ENCODE peak calls at places on chromosomes 2 and 18, in eight cellular contexts. One of them, this sample, is unnamed.

GRCh38 chr2:223758131-223758840 is 79.1 kb downstream of the AP1S3 start:
- DNase-seq in H1: no peak
- DNase-seq in stomach: no peak
- DNase-seq in ovary: no peak
- DNase-seq in SK-N-SH: no peak
- DNase-seq in tibial nerve: no peak
- DNase-seq in A549: no peak
- DNase-seq in suprapubic skin: no peak
- DNase-seq in this sample: no peak

GRCh38 chr18:60024345-60024744 is 124.5 kb downstream of the PMAIP1 start:
- DNase-seq in suprapubic skin: no peak
- DNase-seq in H1: no peak
- DNase-seq in A549: no peak
- DNase-seq in tibial nerve: no peak
- DNase-seq in ovary: no peak
- DNase-seq in SK-N-SH: no peak
- DNase-seq in stomach: no peak
- DNase-seq in this sample: no peak

GRCh38 chr2:141906673-141907072 is 224.1 kb downstream of the LRP1B start:
- DNase-seq in A549: no peak
- DNase-seq in suprapubic skin: no peak
- DNase-seq in ovary: no peak
- DNase-seq in stomach: no peak
- DNase-seq in tibial nerve: no peak
- DNase-seq in SK-N-SH: no peak
- DNase-seq in H1: no peak
- DNase-seq in this sample: no peak

GRCh38 chr2:222333397-222333796 is 34.6 kb upstream of the PAX3 start:
- DNase-seq in tibial nerve: no peak
- DNase-seq in A549: no peak
- DNase-seq in stomach: no peak
- DNase-seq in ovary: no peak
- DNase-seq in H1: no peak
- DNase-seq in SK-N-SH: no peak
- DNase-seq in suprapubic skin: no peak
- DNase-seq in this sample: no peak

GRCh38 chr2:148459300-148459891 is 185.2 kb upstream of the EPC2 start:
- DNase-seq in A549: no peak
- DNase-seq in H1: no peak
- DNase-seq in SK-N-SH: no peak
- DNase-seq in suprapubic skin: no peak
- DNase-seq in ovary: no peak
- DNase-seq in stomach: no peak
- DNase-seq in tibial nerve: no peak
- DNase-seq in this sample: no peak

GRCh38 chr18:717003-717402 is 4.6 kb upstream of the ENOSF1 start:
- DNase-seq in tibial nerve: no peak
- DNase-seq in stomach: no peak
- DNase-seq in ovary: no peak
- DNase-seq in SK-N-SH: no peak
- DNase-seq in A549: no peak
- DNase-seq in H1: no peak
- DNase-seq in suprapubic skin: no peak
- DNase-seq in this sample: no peak

GRCh38 chr2:99356853-99357252 is 19.7 kb downstream of the EIF5B start:
- DNase-seq in stomach: no peak
- DNase-seq in tibial nerve: no peak
- DNase-seq in A549: no peak
- DNase-seq in suprapubic skin: no peak
- DNase-seq in ovary: no peak
- DNase-seq in H1: no peak
- DNase-seq in SK-N-SH: no peak
- DNase-seq in this sample: no peak

GRCh38 chr18:54734059-54734458 is 94.2 kb upstream of the RAB27B start:
- DNase-seq in H1: no peak
- DNase-seq in stomach: no peak
- DNase-seq in ovary: no peak
- DNase-seq in tibial nerve: no peak
- DNase-seq in suprapubic skin: no peak
- DNase-seq in SK-N-SH: no peak
- DNase-seq in A549: peak; percentile 21
- DNase-seq in this sample: no peak

GRCh38 chr2:212672186-212672585 is 133.6 kb upstream of the ERBB4 start:
- DNase-seq in suprapubic skin: no peak
- DNase-seq in ovary: no peak
- DNase-seq in stomach: no peak
- DNase-seq in H1: no peak
- DNase-seq in SK-N-SH: no peak
- DNase-seq in A549: no peak
- DNase-seq in tibial nerve: no peak
- DNase-seq in this sample: no peak

GRCh38 chr2:48395658-48396057 is 134.3 kb upstream of the STON1 start:
- DNase-seq in suprapubic skin: no peak
- DNase-seq in tibial nerve: no peak
- DNase-seq in ovary: no peak
- DNase-seq in H1: no peak
- DNase-seq in SK-N-SH: no peak
- DNase-seq in stomach: no peak
- DNase-seq in A549: no peak
- DNase-seq in this sample: no peak

GRCh38 chr2:164937864-164938401 is 17.4 kb downstream of the SLC38A11 start:
- DNase-seq in SK-N-SH: no peak
- DNase-seq in ovary: no peak
- DNase-seq in H1: no peak
- DNase-seq in stomach: peak; percentile 35
- DNase-seq in suprapubic skin: no peak
- DNase-seq in A549: no peak
- DNase-seq in tibial nerve: no peak
- DNase-seq in this sample: no peak

DNA sequence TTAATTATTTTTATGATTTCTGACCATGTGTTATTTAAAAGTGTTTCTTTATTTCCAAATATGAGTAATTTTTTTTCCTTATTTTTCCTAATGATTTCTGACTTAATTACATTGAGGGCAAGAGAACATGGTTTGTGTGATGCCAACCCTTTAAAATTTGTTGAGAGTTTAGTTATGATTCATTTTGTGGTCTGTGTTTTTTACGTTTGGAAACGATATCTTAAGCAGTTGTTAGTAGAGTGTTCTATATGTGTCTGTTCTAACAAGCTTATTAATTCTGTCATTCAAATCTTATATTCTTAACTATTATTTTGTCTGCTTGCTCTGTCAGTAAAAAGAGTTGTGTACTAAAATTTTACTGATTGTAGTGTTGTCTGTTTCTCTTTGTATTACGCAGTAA is 15.0 kb downstream of the NAB1 start:
- DNase-seq in H1: no peak
- DNase-seq in A549: no peak
- DNase-seq in suprapubic skin: no peak
- DNase-seq in stomach: no peak
- DNase-seq in tibial nerve: no peak
- DNase-seq in SK-N-SH: no peak
- DNase-seq in ovary: no peak
- DNase-seq in this sample: no peak
- TF ChIP-seq CTCF in H1: no peak
- TF ChIP-seq CTCF in A549: no peak
- TF ChIP-seq CTCF in suprapubic skin: no peak
- TF ChIP-seq CTCF in stomach: no peak
- TF ChIP-seq CTCF in tibial nerve: no peak
- TF ChIP-seq CTCF in SK-N-SH: no peak
- TF ChIP-seq CTCF in ovary: no peak
- TF ChIP-seq CTCF in this sample: no peak

GRCh38 chr2:162586311-162586710 is 242.4 kb downstream of the GCA start:
- DNase-seq in stomach: no peak
- DNase-seq in ovary: no peak
- DNase-seq in suprapubic skin: no peak
- DNase-seq in tibial nerve: no peak
- DNase-seq in A549: no peak
- DNase-seq in H1: no peak
- DNase-seq in SK-N-SH: no peak
- DNase-seq in this sample: no peak

GRCh38 chr2:162579169-162579568 is 235.2 kb downstream of the GCA start:
- DNase-seq in A549: no peak
- DNase-seq in tibial nerve: no peak
- DNase-seq in SK-N-SH: no peak
- DNase-seq in ovary: no peak
- DNase-seq in stomach: no peak
- DNase-seq in H1: no peak
- DNase-seq in suprapubic skin: no peak
- DNase-seq in this sample: no peak

GRCh38 chr2:162579986-162580385 is 236.1 kb downstream of the GCA start:
- DNase-seq in stomach: no peak
- DNase-seq in suprapubic skin: no peak
- DNase-seq in ovary: no peak
- DNase-seq in A549: no peak
- DNase-seq in tibial nerve: no peak
- DNase-seq in H1: no peak
- DNase-seq in SK-N-SH: no peak
- DNase-seq in this sample: no peak

GRCh38 chr2:162581931-162582330 is 238.0 kb downstream of the GCA start:
- DNase-seq in H1: no peak
- DNase-seq in A549: no peak
- DNase-seq in stomach: no peak
- DNase-seq in suprapubic skin: no peak
- DNase-seq in ovary: no peak
- DNase-seq in SK-N-SH: no peak
- DNase-seq in tibial nerve: no peak
- DNase-seq in this sample: no peak

DNA sequence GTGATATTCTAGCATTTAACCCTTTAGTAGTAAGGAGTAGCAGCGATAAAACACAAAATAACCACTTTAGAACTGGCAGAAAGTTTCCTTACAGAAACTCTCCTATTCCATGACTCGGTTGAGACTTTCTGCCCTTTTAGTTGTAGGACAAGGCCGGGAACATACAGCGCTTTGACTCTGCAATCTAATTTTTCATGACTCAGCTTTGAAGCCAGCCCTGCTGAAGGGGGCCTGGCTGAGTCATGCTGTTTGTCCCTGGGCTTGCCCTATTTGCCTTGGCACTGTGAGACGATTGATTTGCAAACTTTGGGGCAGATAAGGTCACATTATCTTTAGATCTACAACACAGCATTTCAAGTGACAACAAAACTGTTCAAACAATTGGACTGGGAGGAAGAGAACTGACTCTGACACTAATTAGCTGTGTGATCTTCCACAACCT is 238.4 kb downstream of the GCA start:
- DNase-seq in stomach: peak; percentile 61
- DNase-seq in suprapubic skin: no peak
- DNase-seq in H1: no peak
- DNase-seq in SK-N-SH: no peak
- DNase-seq in tibial nerve: no peak
- DNase-seq in A549: peak; percentile 12
- DNase-seq in ovary: no peak
- DNase-seq in this sample: no peak
- H3K4me3 ChIP-seq in stomach: no peak overlapping the region
- H3K4me3 ChIP-seq in suprapubic skin: no peak overlapping the region
- H3K4me3 ChIP-seq in H1: no peak overlapping the region
- H3K4me3 ChIP-seq in SK-N-SH: no peak overlapping the region
- H3K4me3 ChIP-seq in tibial nerve: no peak overlapping the region
- H3K4me3 ChIP-seq in A549: no peak overlapping the region
- H3K4me3 ChIP-seq in ovary: no peak overlapping the region
- H3K4me3 ChIP-seq in this sample: no peak overlapping the region

GRCh38 chr18:6220129-6220528 is 194.6 kb downstream of the L3MBTL4 start:
- DNase-seq in H1: no peak
- DNase-seq in SK-N-SH: no peak
- DNase-seq in A549: no peak
- DNase-seq in ovary: no peak
- DNase-seq in stomach: no peak
- DNase-seq in suprapubic skin: no peak
- DNase-seq in tibial nerve: no peak
- DNase-seq in this sample: no peak

GRCh38 chr18:6222271-6222670 is 192.4 kb downstream of the L3MBTL4 start:
- DNase-seq in A549: no peak
- DNase-seq in H1: no peak
- DNase-seq in tibial nerve: no peak
- DNase-seq in ovary: no peak
- DNase-seq in stomach: no peak
- DNase-seq in SK-N-SH: no peak
- DNase-seq in suprapubic skin: no peak
- DNase-seq in this sample: no peak

GRCh38 chr18:6221602-6222014 is 193.1 kb downstream of the L3MBTL4 start:
- DNase-seq in SK-N-SH: no peak
- DNase-seq in H1: no peak
- DNase-seq in A549: no peak
- DNase-seq in tibial nerve: no peak
- DNase-seq in stomach: no peak
- DNase-seq in suprapubic skin: no peak
- DNase-seq in ovary: no peak
- DNase-seq in this sample: no peak

GRCh38 chr18:6215888-6216287 is 198.8 kb downstream of the L3MBTL4 start:
- DNase-seq in stomach: no peak
- DNase-seq in tibial nerve: no peak
- DNase-seq in suprapubic skin: no peak
- DNase-seq in SK-N-SH: no peak
- DNase-seq in H1: no peak
- DNase-seq in A549: no peak
- DNase-seq in ovary: no peak
- DNase-seq in this sample: no peak

DNA sequence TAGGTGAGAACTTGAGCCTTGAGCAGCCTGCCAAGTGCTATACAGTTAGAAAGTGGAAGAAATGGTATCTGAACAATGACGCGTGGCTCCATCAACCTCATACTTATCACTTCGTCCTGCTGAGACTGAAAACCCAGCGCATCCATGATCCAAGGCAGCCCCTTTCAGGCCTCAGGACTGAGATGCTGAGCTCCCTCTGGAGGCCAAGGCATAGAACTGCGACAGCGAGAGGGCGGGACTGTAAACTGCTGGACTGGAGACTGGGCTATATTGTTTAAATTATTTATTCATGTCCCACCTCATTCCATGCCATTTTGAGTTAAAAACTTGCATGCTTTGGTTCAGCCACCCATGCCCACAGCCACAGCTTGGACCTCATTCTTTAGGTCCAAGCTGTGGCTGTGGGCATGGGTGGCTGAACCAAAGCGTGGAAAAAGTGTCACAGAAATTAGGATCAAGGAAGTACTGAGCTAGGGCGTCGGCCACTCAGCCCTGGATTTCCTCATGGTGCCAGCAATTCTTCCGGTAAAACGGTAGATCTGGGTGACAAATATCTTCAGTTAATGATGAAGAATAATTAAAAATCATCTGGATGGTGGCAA is 195.5 kb downstream of the L3MBTL4 start:
- DNase-seq in SK-N-SH: peak; percentile 49
- DNase-seq in suprapubic skin: no peak
- DNase-seq in A549: peak; percentile 2
- DNase-seq in ovary: no peak
- DNase-seq in H1: peak; percentile 15
- DNase-seq in stomach: no peak
- DNase-seq in tibial nerve: no peak
- DNase-seq in this sample: no peak
- TF ChIP-seq EP300 in SK-N-SH: no peak
- TF ChIP-seq EP300 in suprapubic skin: no peak
- TF ChIP-seq EP300 in A549: no peak
- TF ChIP-seq EP300 in ovary: no peak
- TF ChIP-seq EP300 in H1: no peak
- TF ChIP-seq EP300 in stomach: no peak
- TF ChIP-seq EP300 in tibial nerve: no peak
- TF ChIP-seq EP300 in this sample: no peak

DNA sequence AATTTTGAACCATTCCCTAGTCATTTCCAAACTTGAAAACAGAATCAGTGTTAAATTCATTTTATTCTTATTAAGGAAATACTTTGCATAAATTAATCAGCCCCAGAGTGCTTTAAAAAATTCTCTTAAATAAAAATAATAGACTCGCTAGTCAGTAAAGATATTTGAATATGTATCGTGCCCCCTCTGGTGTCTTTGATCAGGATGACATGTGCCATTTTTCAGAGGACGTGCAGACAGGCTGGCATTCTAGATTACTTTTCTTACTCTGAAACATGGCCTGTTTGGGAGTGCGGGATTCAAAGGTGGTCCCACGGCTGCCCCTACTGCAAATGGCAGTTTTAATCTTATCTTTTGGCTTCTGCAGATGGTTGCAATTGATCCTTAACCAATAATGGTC is 5.5 kb upstream of the MROH2A start:
- DNase-seq in H1: no peak
- DNase-seq in ovary: no peak
- DNase-seq in SK-N-SH: peak; percentile 32
- DNase-seq in suprapubic skin: no peak
- DNase-seq in tibial nerve: no peak
- DNase-seq in A549: no peak
- DNase-seq in stomach: no peak
- DNase-seq in this sample: no peak
- TF ChIP-seq CTCF in H1: no peak
- TF ChIP-seq CTCF in ovary: no peak
- TF ChIP-seq CTCF in SK-N-SH: peak; percentile 29
- TF ChIP-seq CTCF in suprapubic skin: no peak
- TF ChIP-seq CTCF in tibial nerve: no peak
- TF ChIP-seq CTCF in A549: no peak
- TF ChIP-seq CTCF in stomach: no peak
- TF ChIP-seq CTCF in this sample: no peak